ENCODE peak calls at places on chromosomes 13 and 19, in nine cellular contexts. G is tibial nerve, U is A549, C is lower leg skin, V is adrenal gland, S is transverse colon, J is heart left ventricle, M is stomach, Z is testis. Y is an unnamed sample.
A peak's percentile ranks its signal among the peaks of the same experiment; 100 is the strongest.

GRCh38 chr13:90867336-90867683 is 480.2 kb upstream of the MIR17HG start:
- DNase-seq in G (peak; percentile 50), U (peak; percentile 14), C (peak; percentile 84), V (peak; percentile 78), S (peak; percentile 63), J (peak; percentile 36), M (peak; percentile 37), Z (peak; percentile 87), Y (no peak)

GRCh38 chr13:27372896-27373295 is 51.5 kb upstream of the GTF3A start:
- DNase-seq in G (no peak), U (no peak), C (no peak), V (no peak), S (peak; percentile 63), J (no peak), M (peak; percentile 80), Z (no peak), Y (no peak)

GRCh38 chr19:56681702-56682101 is 10.1 kb upstream of the ZNF835 start:
- DNase-seq in G (no peak), U (no peak), C (no peak), V (no peak), S (no peak), J (no peak), M (no peak), Z (no peak), Y (no peak)

GRCh38 chr19:7808108-7808507 is 21.9 kb upstream of the EVI5L start:
- DNase-seq in G (no peak), U (no peak), C (no peak), V (no peak), S (no peak), J (no peak), M (no peak), Z (no peak), Y (no peak)

GRCh38 chr13:59677966-59678814 is 485.5 kb downstream of the DIAPH3 start:
- DNase-seq in G (no peak), U (peak; percentile 6), C (no peak), V (no peak), S (no peak), J (no peak), M (no peak), Z (peak; percentile 16), Y (peak; percentile 4)

GRCh38 chr13:51826606-51827005 is 18.4 kb downstream of the TMEM272 start:
- DNase-seq in G (no peak), U (no peak), C (no peak), V (peak; percentile 42), S (peak; percentile 37), J (peak; percentile 64), M (no peak), Z (peak; percentile 70), Y (no peak)

GRCh38 chr19:10086032-10086903 is at the start of gene SHFL:
- DNase-seq in G (peak; percentile 59), U (peak; percentile 44), C (peak; percentile 94), V (peak; percentile 65), S (peak; percentile 88), J (peak; percentile 82), M (peak; percentile 85), Z (peak; percentile 64), Y (peak; percentile 94)

GRCh38 chr19:54077334-54077733 is 3.8 kb downstream of the TARM1 start:
- DNase-seq in G (no peak), U (no peak), C (no peak), V (no peak), S (no peak), J (no peak), M (no peak), Z (no peak), Y (no peak)

GRCh38 chr19:6424190-6424938 is at the start of gene KHSRP:
- DNase-seq in G (no peak), U (no peak), C (no peak), V (no peak), S (no peak), J (peak; percentile 51), M (no peak), Z (no peak), Y (no peak)

GRCh38 chr13:31638577-31638976 is 100.7 kb upstream of the RXFP2 start:
- DNase-seq in G (no peak), U (no peak), C (no peak), V (no peak), S (no peak), J (no peak), M (no peak), Z (no peak), Y (no peak)

GRCh38 chr19:5147074-5147970 is 178.4 kb downstream of the KDM4B start:
- DNase-seq in G (no peak), U (no peak), C (no peak), V (no peak), S (no peak), J (no peak), M (no peak), Z (no peak), Y (no peak)

GRCh38 chr13:51682691-51683090 is 98.4 kb downstream of the WDFY2 start:
- DNase-seq in G (no peak), U (no peak), C (no peak), V (no peak), S (no peak), J (no peak), M (no peak), Z (no peak), Y (no peak)

GRCh38 chr19:15101479-15102082 is 5.6 kb upstream of the SYDE1 start:
- DNase-seq in G (no peak), U (no peak), C (no peak), V (peak; percentile 46), S (peak; percentile 52), J (no peak), M (peak; percentile 52), Z (peak; percentile 72), Y (no peak)

GRCh38 chr13:23870356-23871146 is 18.6 kb downstream of the MIPEP start:
- DNase-seq in G (no peak), U (no peak), C (no peak), V (no peak), S (no peak), J (no peak), M (no peak), Z (no peak), Y (no peak)

DNA sequence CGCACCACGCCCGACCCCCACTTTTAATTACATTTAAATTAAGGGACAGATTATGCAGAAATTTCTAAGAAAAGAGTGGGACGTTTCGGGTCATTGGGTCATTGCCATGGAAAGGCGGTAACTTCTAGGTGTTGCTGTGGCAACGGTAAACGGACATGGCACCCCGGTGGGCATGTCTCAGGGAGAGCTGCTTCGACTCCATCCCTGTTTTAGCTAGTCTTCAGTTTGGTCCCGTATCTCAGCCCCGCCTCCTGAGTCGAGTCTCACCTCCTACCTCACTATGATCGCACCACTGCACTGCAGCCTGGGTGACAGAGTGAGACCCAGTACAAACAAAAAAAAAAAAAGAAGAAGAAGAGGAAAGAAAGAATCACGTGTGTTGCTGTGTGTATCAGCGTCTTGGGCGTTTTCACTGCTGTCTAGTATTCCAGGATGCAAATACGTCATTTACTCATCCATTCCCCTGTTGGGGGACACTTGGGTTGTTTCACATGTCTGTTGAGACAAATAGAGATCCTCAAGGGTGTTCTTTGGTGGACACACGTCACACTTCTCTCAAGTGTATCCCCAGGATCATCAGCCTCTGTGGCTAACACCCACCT is 41.7 kb downstream of the CELF5 start:
- DNase-seq in G (no peak), U (no peak), C (no peak), V (no peak), S (no peak), J (no peak), M (no peak), Z (no peak), Y (no peak)
- TF ChIP-seq POLR2A in G (no peak), U (no peak), C (no peak), V (no peak), S (no peak), J (no peak), M (no peak), Z (no peak), Y (no peak)

GRCh38 chr19:12156254-12157058 is at the start of gene ZNF625:
- DNase-seq in G (peak; percentile 54), U (no peak), C (peak; percentile 97), V (peak; percentile 95), S (peak; percentile 83), J (peak; percentile 90), M (peak; percentile 83), Z (peak; percentile 95), Y (peak; percentile 60)
- TF ChIP-seq POLR2A in G (peak; percentile 36), U (no peak), C (no peak), V (peak; percentile 80), S (no peak), J (no peak), M (no peak), Z (no peak), Y (peak; percentile 58)

DNA sequence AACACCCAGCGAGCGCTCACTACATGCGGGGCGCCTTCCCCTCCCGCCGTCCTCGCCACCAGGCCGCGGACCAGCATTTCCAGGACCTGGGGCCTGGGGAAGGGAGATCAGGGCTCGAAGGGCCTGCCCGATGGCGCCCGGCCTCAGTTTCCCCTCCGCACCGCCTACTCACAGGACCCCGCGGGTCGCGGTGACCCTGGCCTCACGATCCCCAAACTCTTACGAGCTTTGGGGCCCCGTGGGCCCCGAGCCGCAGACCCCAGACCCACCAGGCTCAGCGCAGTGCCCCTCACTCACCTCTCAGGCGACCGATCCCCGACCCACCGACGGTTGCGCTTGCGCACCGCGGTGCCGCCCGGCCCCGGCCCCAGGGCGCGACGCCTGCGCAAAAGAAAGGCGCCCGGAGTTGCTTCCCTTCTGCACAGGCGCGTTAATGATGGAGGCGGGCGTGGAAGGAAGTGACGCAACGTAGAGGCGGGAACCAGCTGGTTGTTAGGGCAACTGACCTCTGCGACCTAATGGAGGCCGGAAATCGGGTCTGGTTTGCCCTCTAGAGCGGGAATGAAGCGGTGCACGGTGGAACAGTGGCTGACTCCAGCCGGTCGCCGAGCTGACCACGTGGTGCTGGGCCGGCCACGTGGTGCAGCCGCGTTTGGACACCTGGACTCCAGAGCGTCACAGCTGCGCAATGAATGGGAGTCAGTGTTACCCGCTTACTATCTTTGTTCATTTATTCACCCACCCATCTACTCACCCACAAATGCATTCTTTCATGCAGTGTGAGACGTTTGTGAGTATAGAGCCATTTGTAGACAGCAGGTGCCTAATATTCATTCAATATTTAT is at the start of gene SGTA:
- DNase-seq in G (peak; percentile 97), U (peak; percentile 94), C (peak; percentile 99), V (peak; percentile 99), S (peak; percentile 99), J (peak; percentile 98), M (peak; percentile 99), Z (peak; percentile 99), Y (peak; percentile 98)
- TF ChIP-seq POLR2A in G (peak; percentile 92), U (peak; percentile 59), C (no peak), V (peak; percentile 76), S (peak; percentile 86), J (peak; percentile 67), M (no peak), Z (peak; percentile 52), Y (peak; percentile 80)

GRCh38 chr19:35644206-35644986 is 2.9 kb downstream of the ETV2 start:
- DNase-seq in G (peak; percentile 87), U (peak; percentile 100), C (peak; percentile 99), V (peak; percentile 97), S (peak; percentile 98), J (peak; percentile 94), M (peak; percentile 98), Z (peak; percentile 94), Y (peak; percentile 95)
- TF ChIP-seq POLR2A in G (peak; percentile 34), U (peak; percentile 51), C (no peak), V (peak; percentile 74), S (peak; percentile 75), J (no peak), M (no peak), Z (no peak), Y (no peak)

DNA sequence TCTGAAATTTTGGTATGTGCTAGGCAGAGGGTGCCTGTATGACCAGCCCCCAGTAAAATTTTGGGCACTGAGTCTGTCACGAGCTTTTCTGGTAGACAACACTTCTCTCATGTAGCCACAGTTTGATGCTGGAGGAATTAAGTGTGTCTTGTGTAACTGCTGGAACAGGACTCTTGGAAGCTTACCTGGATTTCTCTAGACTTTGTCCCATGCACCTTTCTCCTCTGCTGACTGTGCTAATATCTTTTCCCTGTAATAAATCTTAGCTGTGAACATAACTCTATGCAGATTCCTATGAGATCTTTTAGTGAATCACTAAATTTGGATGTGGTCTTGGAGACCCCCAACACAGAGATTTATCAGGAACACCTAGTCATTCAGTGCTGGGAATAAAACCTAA is 13.8 kb downstream of the RNF6 start:
- DNase-seq in G (no peak), U (no peak), C (no peak), V (no peak), S (no peak), J (no peak), M (no peak), Z (no peak), Y (no peak)
- TF ChIP-seq POLR2A in G (no peak), U (no peak), C (no peak), V (no peak), S (no peak), J (no peak), M (no peak), Z (no peak), Y (no peak)